ENCODE peak calls at places on chromosomes 2 and 18, in ten cellular contexts. T is adrenal gland; C is CD8-positive, alpha-beta T cell; V is lung; P is tibial nerve; S is PC-9; Z is esophagus muscularis mucosa; Q is lower lobe of right lung; W is AG04450; U is hepatocyte. N is an unnamed sample.
A peak's percentile ranks its signal among the peaks of the same experiment; 100 is the strongest.

GRCh38 chr2:234102112-234102511 is 51.6 kb downstream of the SPP2 start:
- DNase-seq in T (no peak), C (no peak), V (no peak), P (no peak), S (peak; percentile 38), Z (peak; percentile 53), Q (no peak), W (no peak), U (peak; percentile 33), N (no peak)

GRCh38 chr2:43057742-43058706 is 168.4 kb downstream of the ZFP36L2 start:
- DNase-seq in T (no peak), C (no peak), V (no peak), P (no peak), S (no peak), Z (no peak), Q (no peak), W (no peak), U (no peak), N (no peak)

GRCh38 chr2:235541016-235541415 is 47.2 kb downstream of the AGAP1 start:
- DNase-seq in T (no peak), C (no peak), V (no peak), P (no peak), S (no peak), Z (no peak), Q (no peak), W (no peak), U (no peak), N (no peak)

GRCh38 chr2:217840522-217840921 is 162.3 kb downstream of the TNS1 start:
- DNase-seq in T (no peak), C (no peak), V (no peak), P (no peak), S (no peak), Z (no peak), Q (no peak), W (no peak), U (no peak), N (no peak)

GRCh38 chr2:15142069-15142689 is 419.0 kb downstream of the NBAS start:
- DNase-seq in T (no peak), C (peak; percentile 58), V (no peak), P (no peak), S (peak; percentile 28), Z (no peak), Q (no peak), W (no peak), U (no peak), N (no peak)

GRCh38 chr2:222404126-222404891 is 20.0 kb upstream of the SGPP2 start:
- DNase-seq in T (peak; percentile 63), C (no peak), V (no peak), P (no peak), S (no peak), Z (no peak), Q (peak; percentile 55), W (no peak), U (no peak), N (no peak)

GRCh38 chr2:85804583-85804982 is 50.8 kb downstream of the ATOH8 start:
- DNase-seq in T (no peak), C (no peak), V (no peak), P (no peak), S (no peak), Z (no peak), Q (no peak), W (no peak), U (no peak), N (peak; percentile 44)

GRCh38 chr18:79610461-79611039 is 69.1 kb upstream of the CTDP1 start:
- DNase-seq in T (peak; percentile 9), C (no peak), V (no peak), P (no peak), S (no peak), Z (no peak), Q (peak; percentile 24), W (no peak), U (no peak), N (peak; percentile 47)

GRCh38 chr18:59852548-59852947 is 47.2 kb upstream of the PMAIP1 start:
- DNase-seq in T (no peak), C (no peak), V (no peak), P (no peak), S (no peak), Z (no peak), Q (no peak), W (no peak), U (no peak), N (no peak)

GRCh38 chr18:59842947-59843346 is 56.8 kb upstream of the PMAIP1 start:
- DNase-seq in T (no peak), C (no peak), V (no peak), P (no peak), S (no peak), Z (no peak), Q (no peak), W (no peak), U (no peak), N (no peak)

GRCh38 chr18:59851784-59852399 is 47.9 kb upstream of the PMAIP1 start:
- DNase-seq in T (no peak), C (no peak), V (no peak), P (no peak), S (no peak), Z (no peak), Q (no peak), W (no peak), U (no peak), N (no peak)

GRCh38 chr18:59848002-59848401 is 51.8 kb upstream of the PMAIP1 start:
- DNase-seq in T (no peak), C (no peak), V (no peak), P (no peak), S (no peak), Z (no peak), Q (no peak), W (no peak), U (peak; percentile 28), N (no peak)

DNA sequence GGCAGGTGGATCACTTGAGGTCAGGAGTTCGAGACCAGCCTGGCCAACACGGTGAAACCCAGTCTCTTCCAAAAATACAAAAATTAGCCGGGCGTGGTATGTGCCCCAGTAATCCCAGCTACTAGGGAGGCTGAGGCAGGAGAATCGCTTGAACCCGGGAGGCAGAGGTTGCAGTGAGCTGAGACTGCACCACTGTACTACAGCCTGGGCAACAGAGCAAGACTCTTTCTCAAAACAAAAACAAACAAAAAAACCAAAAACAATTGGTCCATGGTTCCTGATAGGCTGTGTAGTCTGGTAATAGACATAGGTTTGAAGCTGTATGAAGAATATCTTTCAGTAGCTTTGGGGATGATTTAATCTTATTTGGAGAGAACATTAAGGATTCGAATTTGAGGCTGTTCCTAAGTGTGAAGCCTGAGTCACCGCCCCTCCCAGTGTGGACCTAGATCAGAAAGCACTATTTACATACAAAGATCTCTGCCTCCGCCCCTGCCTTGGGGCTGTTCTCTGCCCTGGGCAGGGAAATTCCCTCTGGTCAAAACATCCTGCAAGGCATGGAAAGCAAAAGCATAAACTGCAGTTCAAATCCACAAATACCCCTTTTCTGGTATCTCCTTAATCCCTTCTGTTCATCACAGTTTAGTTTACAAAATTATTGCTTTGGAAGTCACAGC is 52.8 kb upstream of the PMAIP1 start:
- DNase-seq in T (no peak), C (no peak), V (no peak), P (no peak), S (peak; percentile 61), Z (no peak), Q (no peak), W (peak; percentile 26), U (peak; percentile 76), N (no peak)
- H3K27ac ChIP-seq in T (no peak overlapping the region), C (no peak overlapping the region), V (no peak overlapping the region), P (no peak overlapping the region), S (no peak overlapping the region), Z (no peak overlapping the region), Q (no peak overlapping the region), W (no peak overlapping the region), U (peak overlapping the region; percentile 29), N (no peak overlapping the region)

GRCh38 chr2:219540784-219541504 is 2.7 kb downstream of the CHPF start:
- DNase-seq in T (no peak), C (no peak), V (no peak), P (no peak), S (no peak), Z (no peak), Q (no peak), W (no peak), U (no peak), N (no peak)

GRCh38 chr2:219537657-219538487 is 5.7 kb downstream of the CHPF start:
- DNase-seq in T (no peak), C (no peak), V (no peak), P (no peak), S (no peak), Z (no peak), Q (no peak), W (no peak), U (no peak), N (no peak)

GRCh38 chr2:219538488-219539294 is 4.9 kb downstream of the CHPF start:
- DNase-seq in T (no peak), C (no peak), V (no peak), P (no peak), S (no peak), Z (no peak), Q (no peak), W (no peak), U (peak; percentile 32), N (no peak)

GRCh38 chr2:219539926-219540678 is 3.5 kb downstream of the CHPF start:
- DNase-seq in T (no peak), C (no peak), V (no peak), P (no peak), S (no peak), Z (no peak), Q (no peak), W (no peak), U (no peak), N (no peak)

GRCh38 chr2:219539295-219539788 is 4.3 kb downstream of the CHPF start:
- DNase-seq in T (no peak), C (no peak), V (no peak), P (no peak), S (no peak), Z (no peak), Q (no peak), W (no peak), U (no peak), N (no peak)
- H3K4me3 ChIP-seq in T (no peak overlapping the region), C (no peak overlapping the region), V (no peak overlapping the region), P (no peak overlapping the region), S (no peak overlapping the region), Z (no peak overlapping the region), Q (no peak overlapping the region), W (no peak overlapping the region), U (no peak overlapping the region), N (no peak overlapping the region)

GRCh38 chr2:227313310-227313709 is 11.7 kb upstream of the MFF start:
- DNase-seq in T (no peak), C (no peak), V (no peak), P (no peak), S (no peak), Z (no peak), Q (no peak), W (no peak), U (no peak), N (no peak)

GRCh38 chr2:227312579-227312978 is 12.5 kb upstream of the MFF start:
- DNase-seq in T (no peak), C (no peak), V (no peak), P (no peak), S (no peak), Z (no peak), Q (no peak), W (no peak), U (no peak), N (no peak)

GRCh38 chr2:227320305-227321094 is 4.6 kb upstream of the MFF start:
- DNase-seq in T (no peak), C (peak; percentile 13), V (no peak), P (no peak), S (no peak), Z (no peak), Q (no peak), W (no peak), U (no peak), N (no peak)

GRCh38 chr2:227322530-227323190 is 2.4 kb upstream of the MFF start:
- DNase-seq in T (no peak), C (no peak), V (no peak), P (no peak), S (no peak), Z (no peak), Q (no peak), W (no peak), U (no peak), N (no peak)

DNA sequence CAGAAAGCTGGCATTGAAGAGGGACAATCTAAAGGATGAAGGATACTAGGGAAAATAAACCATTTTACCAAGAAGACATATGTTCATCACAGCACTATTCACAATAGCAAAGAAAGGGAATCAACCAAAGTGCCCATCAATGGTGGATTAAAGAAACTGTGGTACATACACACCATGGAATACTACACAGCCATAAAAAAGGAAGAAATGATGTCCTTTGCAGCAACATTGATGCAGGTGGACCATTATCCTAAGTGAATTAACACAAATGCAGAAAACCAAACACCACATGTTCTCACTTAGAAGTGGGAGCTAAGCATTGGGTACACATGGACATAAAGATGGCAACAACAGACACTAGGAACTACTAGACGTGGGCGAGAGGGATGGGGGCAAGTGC is 7.2 kb upstream of the MFF start:
- DNase-seq in T (no peak), C (no peak), V (no peak), P (no peak), S (no peak), Z (no peak), Q (no peak), W (no peak), U (no peak), N (no peak)
- TF ChIP-seq CTCF in T (no peak), C (no peak), V (no peak), P (no peak), S (no peak), Z (no peak), Q (no peak), W (no peak), U (no peak), N (no peak)

GRCh38 chr2:231029563-231029962 is 7.8 kb upstream of the C2orf72 start:
- DNase-seq in T (no peak), C (no peak), V (no peak), P (no peak), S (no peak), Z (no peak), Q (no peak), W (no peak), U (no peak), N (no peak)
- H3K27ac ChIP-seq in T (no peak overlapping the region), C (no peak overlapping the region), V (no peak overlapping the region), P (no peak overlapping the region), S (no peak overlapping the region), Z (no peak overlapping the region), Q (no peak overlapping the region), W (no peak overlapping the region), U (no peak overlapping the region), N (no peak overlapping the region)

N was measured in ascending aorta.